ENCODE peak calls at places on chromosomes 12 and 14, in nine cellular contexts. B is stomach, D is ovary, O is HepG2, J is H1, Y is sigmoid colon, E is upper lobe of left lung, Q is transverse colon, Z is GM12878. X is an unnamed sample. For H3K36me3, the result is how much of the 10 kb centered on the place peaks cover.

GRCh38 chr14:64766430-64767151 is 62.4 kb downstream of the PLEKHG3 start:
- DNase-seq in O (no peak), Q (no peak), B (no peak), D (no peak), Y (peak), E (no peak), J (no peak), Z (no peak), X (no peak)

GRCh38 chr12:96061864-96062453 is 26.6 kb upstream of the LTA4H start:
- DNase-seq in Q (peak), J (peak), Y (peak), B (peak), E (peak), Z (peak), D (peak), O (peak), X (peak)

GRCh38 chr12:42603246-42603645 is 13.7 kb upstream of the PRICKLE1 start:
- DNase-seq in D (no peak), B (no peak), J (no peak), Y (no peak), Q (no peak), E (no peak), O (no peak), Z (no peak), X (no peak)

GRCh38 chr12:7128681-7129593 is at the start of gene RBP5:
- DNase-seq in Y (no peak), O (no peak), B (no peak), J (no peak), Z (no peak), D (peak), Q (no peak), E (no peak), X (no peak)

GRCh38 chr14:55028066-55028465 is 1.0 kb downstream of the SOCS4 start:
- DNase-seq in Z (no peak), Y (no peak), O (no peak), D (no peak), B (no peak), Q (no peak), J (no peak), E (no peak), X (no peak)

GRCh38 chr12:42673535-42673934 is 84.0 kb upstream of the PRICKLE1 start:
- DNase-seq in Q (no peak), E (no peak), Z (no peak), O (no peak), Y (no peak), D (no peak), J (no peak), B (no peak), X (no peak)

GRCh38 chr14:59771577-59771976 is 99.0 kb downstream of the RTN1 start:
- DNase-seq in Y (no peak), J (no peak), O (no peak), B (no peak), E (no peak), D (no peak), Q (no peak), Z (no peak), X (no peak)

GRCh38 chr12:40327506-40327905 is 102.7 kb downstream of the LRRK2 start:
- DNase-seq in E (no peak), B (no peak), D (no peak), J (no peak), O (no peak), Z (no peak), Q (no peak), Y (no peak), X (no peak)

GRCh38 chr12:52442600-52443061 is 8.5 kb upstream of the KRT75 start:
- DNase-seq in Y (no peak), B (no peak), D (no peak), Z (no peak), E (no peak), Q (no peak), J (peak), O (no peak), X (no peak)

GRCh38 chr12:95774311-95775045 is 16.1 kb downstream of the NTN4 start:
- DNase-seq in D (no peak), B (no peak), J (no peak), O (no peak), Y (no peak), Q (no peak), E (no peak), Z (no peak), X (no peak)

GRCh38 chr12:32454075-32454474 is 54.7 kb downstream of the FGD4 start:
- DNase-seq in J (peak), Q (no peak), Z (no peak), D (no peak), Y (no peak), B (no peak), E (no peak), O (no peak), X (no peak)

GRCh38 chr12:44525806-44526654 is 350.1 kb downstream of the NELL2 start:
- DNase-seq in E (peak), Y (no peak), D (no peak), B (no peak), Q (no peak), Z (no peak), J (no peak), O (peak), X (no peak)

GRCh38 chr12:51264297-51264696 is 5.9 kb downstream of the SMAGP start:
- DNase-seq in Y (no peak), J (no peak), Q (no peak), B (no peak), E (no peak), O (no peak), D (no peak), Z (no peak), X (no peak)

GRCh38 chr12:130838284-130838950 is 633 bp downstream of the STX2 start:
- DNase-seq in Y (no peak), B (peak), Z (no peak), Q (peak), D (peak), E (peak), O (peak), J (no peak), X (no peak)

GRCh38 chr12:46677749-46678148 is 148.0 kb downstream of the SLC38A4 start:
- DNase-seq in Z (no peak), Q (no peak), D (no peak), E (no peak), J (no peak), B (no peak), Y (no peak), O (peak), X (no peak)

GRCh38 chr12:63151061-63151897 is at the start of gene AVPR1A:
- DNase-seq in Y (no peak), Q (no peak), E (no peak), Z (no peak), D (no peak), O (no peak), B (no peak), J (no peak), X (no peak)

GRCh38 chr14:20799955-20800544 is 2.6 kb downstream of the RNASE1 start:
- DNase-seq in Z (no peak), B (peak), E (peak), D (peak), O (peak), J (no peak), Q (no peak), Y (peak), X (no peak)

GRCh38 chr12:109621864-109622485 is 48.4 kb downstream of the MVK start:
- DNase-seq in Q (no peak), O (no peak), Y (no peak), D (no peak), J (no peak), Z (no peak), E (no peak), B (no peak), X (no peak)

GRCh38 chr12:52741378-52742195 is 35.6 kb downstream of the KRT76 start:
- DNase-seq in J (peak), Y (no peak), D (no peak), Z (no peak), B (peak), O (peak), E (no peak), Q (peak), X (no peak)

GRCh38 chr12:75711276-75711675 is 199.9 kb upstream of the KRR1 start:
- DNase-seq in D (no peak), O (no peak), B (no peak), Z (no peak), J (no peak), Y (no peak), E (no peak), Q (no peak), X (no peak)

GRCh38 chr12:50103767-50104321 is at the start of gene GPD1:
- DNase-seq in Q (peak), Y (peak), J (no peak), O (peak), E (peak), Z (no peak), B (peak), D (peak), X (no peak)

GRCh38 chr12:27013606-27014084 is 539 bp downstream of the TM7SF3 start:
- DNase-seq in O (no peak), B (no peak), Q (peak), Z (no peak), Y (no peak), D (no peak), E (no peak), J (no peak), X (no peak)

GRCh38 chr14:72818998-72819397 is 74.9 kb downstream of the DPF3 start:
- DNase-seq in O (no peak), Q (no peak), Y (no peak), J (no peak), E (no peak), B (no peak), D (no peak), Z (no peak), X (no peak)

GRCh38 chr14:62117718-62118164 is 355.5 kb downstream of the SNAPC1 start:
- DNase-seq in D (no peak), B (no peak), Q (no peak), Y (no peak), O (no peak), E (no peak), J (no peak), Z (no peak), X (no peak)

GRCh38 chr14:43595373-43595772 is 911.7 kb downstream of the FSCB start:
- DNase-seq in Q (no peak), Y (no peak), O (no peak), E (no peak), J (no peak), Z (no peak), B (no peak), D (no peak), X (no peak)

GRCh38 chr12:131860472-131861260 is 32.5 kb downstream of the MMP17 start:
- DNase-seq in Q (peak), Z (no peak), B (peak), J (no peak), O (peak), D (no peak), E (peak), Y (no peak), X (peak)

GRCh38 chr12:46933947-46934346 is 108.2 kb upstream of the SLC38A4 start:
- DNase-seq in B (no peak), J (no peak), Y (no peak), D (no peak), Z (no peak), Q (no peak), O (peak), E (no peak), X (no peak)

GRCh38 chr14:50059773-50060629 is 56.4 kb downstream of the VCPKMT start:
- DNase-seq in Z (no peak), J (no peak), Q (no peak), O (peak), E (no peak), B (no peak), Y (no peak), D (no peak), X (no peak)

GRCh38 chr12:123233505-123234299 is 466 bp downstream of the MTRFR start:
- DNase-seq in E (no peak), Y (no peak), Z (no peak), J (no peak), O (no peak), Q (no peak), B (no peak), D (no peak), X (no peak)

GRCh38 chr12:121766290-121767039 is 27.0 kb downstream of the RHOF start:
- DNase-seq in D (no peak), E (no peak), Z (no peak), Q (no peak), Y (no peak), O (no peak), J (no peak), B (no peak), X (no peak)

GRCh38 chr12:34396006-34396860 is 373.9 kb downstream of the ALG10 start:
- DNase-seq in O (no peak), Z (no peak), J (no peak), Q (peak), B (peak), Y (peak), D (peak), E (peak), X (peak)

GRCh38 chr12:57611116-57611809 is at the start of gene ARHGEF25:
- DNase-seq in Z (no peak), Q (peak), E (peak), D (peak), J (no peak), B (peak), Y (peak), O (peak), X (peak)

GRCh38 chr12:53381739-53382630 is 2.0 kb downstream of the SP1 start:
- DNase-seq in B (peak), J (no peak), Q (peak), O (peak), D (peak), Y (peak), Z (peak), E (peak), X (peak)

GRCh38 chr14:101074124-101075024 is 170.9 kb upstream of the RTL1 start:
- DNase-seq in B (peak), Z (no peak), E (peak), Q (no peak), Y (no peak), O (no peak), J (no peak), D (no peak), X (peak)

GRCh38 chr14:103133213-103134140 is 10.2 kb downstream of the TNFAIP2 start:
- DNase-seq in J (no peak), Z (no peak), O (no peak), Y (no peak), D (no peak), Q (no peak), E (no peak), B (no peak), X (no peak)

GRCh38 chr14:93045965-93046695 is 69.6 kb downstream of the ITPK1 start:
- DNase-seq in E (no peak), O (no peak), D (no peak), Q (no peak), Y (no peak), J (no peak), B (no peak), Z (no peak), X (no peak)

GRCh38 chr12:29155079-29155478 is 6.0 kb downstream of the FAR2 start:
- DNase-seq in O (no peak), Z (no peak), B (no peak), Q (no peak), E (no peak), D (no peak), J (no peak), Y (no peak), X (no peak)

GRCh38 chr12:102061096-102061555 is 665 bp downstream of the WASHC3 start:
- DNase-seq in Q (no peak), E (no peak), J (no peak), O (peak), Z (peak), B (no peak), Y (no peak), D (no peak), X (no peak)

GRCh38 chr12:102059343-102059742 is 2.4 kb downstream of the WASHC3 start:
- DNase-seq in D (no peak), B (no peak), O (peak), J (no peak), E (no peak), Z (no peak), Y (no peak), Q (no peak), X (no peak)

GRCh38 chr12:102062419-102062806 is 622 bp upstream of the WASHC3 start:
- DNase-seq in E (no peak), B (no peak), Y (no peak), Z (no peak), O (no peak), D (no peak), Q (no peak), J (no peak), X (no peak)

GRCh38 chr12:102063066-102063465 is 1.3 kb upstream of the WASHC3 start:
- DNase-seq in J (no peak), O (peak), Q (no peak), Z (no peak), Y (no peak), D (no peak), E (no peak), B (no peak), X (no peak)

DNA sequence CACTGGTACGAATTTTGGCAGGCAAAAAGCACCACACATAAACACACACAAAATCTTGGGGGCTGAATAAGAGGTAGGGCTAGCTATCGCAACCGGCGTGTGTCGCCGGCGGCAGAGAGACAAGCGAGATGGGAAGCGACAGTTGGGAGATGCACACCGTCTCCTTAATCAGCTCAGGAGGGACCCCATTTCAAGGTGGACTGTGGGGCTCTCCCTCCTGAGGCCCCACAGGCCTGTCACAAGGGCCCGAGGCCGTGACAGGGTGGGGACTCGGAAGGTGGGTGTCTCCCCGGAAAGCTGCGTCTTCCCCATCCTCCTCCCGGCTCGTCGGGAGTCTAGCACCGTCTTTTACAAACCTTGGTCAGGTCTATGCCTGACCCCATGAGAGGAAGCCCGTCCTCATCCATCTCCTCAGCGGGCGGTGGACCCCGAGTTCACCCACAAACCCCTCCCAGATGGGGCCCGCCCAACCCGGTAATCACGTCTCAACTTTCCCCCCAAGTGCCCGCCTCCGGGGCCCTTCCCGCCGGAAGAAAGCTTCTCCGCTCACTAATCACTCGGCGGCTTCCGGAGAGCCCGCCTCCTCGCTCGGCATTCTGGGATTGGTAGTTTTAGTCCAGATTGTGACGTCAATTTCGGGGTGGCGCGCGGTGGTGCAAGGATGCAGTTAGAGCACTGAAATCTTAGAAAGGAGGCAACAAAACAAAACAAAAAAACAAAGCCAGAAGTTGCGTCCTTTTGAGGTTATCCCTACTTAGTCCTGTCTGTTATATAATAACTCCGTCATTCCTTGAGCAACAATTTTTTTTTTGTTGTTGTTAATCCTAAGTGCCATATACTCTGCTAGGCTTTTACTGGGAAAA is at the start of gene WASHC3:
- DNase-seq in O (peak), B (peak), J (peak), D (peak), E (peak), Q (peak), Y (peak), Z (peak), X (peak)
- TF ChIP-seq POLR2A in O (peak), B (no peak), J (peak), D (peak), E (peak), Q (peak), Y (peak), Z (peak), X (peak)

DNA sequence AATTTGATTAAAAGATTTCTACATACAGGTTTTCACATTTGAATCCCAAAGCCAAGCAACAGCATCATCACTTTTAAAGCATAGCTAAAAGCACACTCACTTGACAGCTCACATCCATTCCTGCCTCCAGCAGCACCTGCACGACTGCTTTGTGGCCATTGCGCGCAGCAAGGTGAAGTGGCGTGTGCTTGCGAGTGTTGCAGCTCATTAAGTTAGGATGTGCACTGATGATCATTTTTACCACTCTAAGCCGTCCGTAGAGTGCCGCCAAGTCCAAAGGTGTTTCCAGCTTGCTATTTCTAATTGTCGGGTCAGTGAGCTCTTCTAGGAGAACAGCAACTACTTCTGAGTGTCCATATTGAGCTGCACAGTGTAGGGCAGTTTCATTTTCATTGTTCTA is 158.8 kb downstream of the GARIN6 start:
- DNase-seq in Q (no peak), Z (no peak), O (no peak), D (no peak), B (no peak), Y (no peak), J (no peak), E (no peak), X (no peak)
- H3K36me3 ChIP-seq in Q (under half), Z (under half), O (under half), D (under half), B (under half), Y (under half), J (under half), E (under half), X (under half)

DNA sequence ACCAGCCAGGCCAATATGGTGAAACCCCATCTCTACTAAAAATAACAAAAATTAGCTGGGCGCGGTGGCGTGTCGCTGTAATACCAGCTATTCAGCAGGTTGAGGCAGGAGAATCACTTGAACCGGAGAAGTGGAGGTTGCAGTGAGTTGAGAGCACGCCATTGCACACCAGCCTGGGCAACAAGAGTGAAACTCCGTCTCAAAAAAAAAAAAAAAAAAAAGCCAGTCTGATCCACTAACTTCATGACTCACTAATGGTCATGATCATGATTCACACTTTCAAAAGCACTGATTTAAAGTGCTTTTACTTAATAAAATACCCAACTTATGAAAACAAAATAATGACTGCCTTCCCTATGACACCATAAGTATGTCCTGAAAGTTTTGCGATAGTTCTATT is 38.4 kb upstream of the CPM start:
- DNase-seq in E (peak), O (no peak), B (no peak), D (no peak), J (no peak), Z (no peak), Y (no peak), Q (no peak), X (no peak)
- TF ChIP-seq EP300 in E (no peak), O (no peak), B (no peak), D (no peak), J (no peak), Z (no peak), Y (no peak), Q (no peak), X (no peak)

GRCh38 chr14:105076296-105076804 is 11.1 kb upstream of the GPR132 start:
- DNase-seq in E (no peak), Q (no peak), B (no peak), J (no peak), D (no peak), Y (no peak), O (no peak), Z (no peak), X (no peak)

GRCh38 chr14:105076805-105077648 is 11.8 kb upstream of the GPR132 start:
- DNase-seq in Y (no peak), E (no peak), B (no peak), Q (no peak), O (no peak), D (no peak), J (no peak), Z (no peak), X (no peak)

GRCh38 chr14:105078294-105078693 is 13.1 kb upstream of the GPR132 start:
- DNase-seq in J (no peak), Y (no peak), D (no peak), E (no peak), Z (no peak), Q (no peak), O (no peak), B (no peak), X (no peak)

GRCh38 chr14:105075364-105076295 is 10.4 kb upstream of the GPR132 start:
- DNase-seq in D (no peak), J (no peak), O (no peak), Q (peak), Y (peak), Z (no peak), E (peak), B (no peak), X (no peak)

DNA sequence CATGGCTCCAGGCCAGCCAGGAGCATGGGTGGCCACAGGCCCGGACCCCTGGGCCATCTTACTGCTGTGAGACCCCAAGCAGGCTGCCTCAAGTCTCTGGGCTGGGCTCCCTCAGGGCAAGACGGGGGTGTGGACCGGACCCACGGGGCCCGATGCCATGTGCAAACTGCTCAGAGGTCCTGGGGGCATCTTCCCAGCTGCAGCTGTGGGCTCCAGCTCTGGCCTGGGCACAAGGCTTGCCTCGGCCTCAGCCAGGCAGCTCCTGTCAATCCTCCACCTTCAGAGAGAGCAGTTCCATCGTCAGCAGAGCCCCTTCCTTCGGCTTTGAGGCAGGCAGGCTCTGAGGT is 12.4 kb upstream of the GPR132 start:
- DNase-seq in Q (no peak), B (no peak), J (no peak), Z (no peak), D (no peak), O (no peak), Y (no peak), E (no peak), X (no peak)
- TF ChIP-seq POLR2A in Q (no peak), B (no peak), J (no peak), Z (no peak), D (no peak), O (no peak), Y (no peak), E (no peak), X (no peak)

X was measured in tibial nerve.